ENCODE peak calls at places on chromosomes 4 and X, in seven cellular contexts. One of them, this sample, is unnamed.

GRCh38 chr4:99735822-99736221 is 78.2 kb upstream of the C4orf54 start:
- DNase-seq in testis: no peak
- DNase-seq in astrocyte of the spinal cord: no peak
- DNase-seq in neural crest cell: no peak
- DNase-seq in breast epithelium: no peak
- DNase-seq in mammary epithelial cell: no peak
- DNase-seq in left ventricle myocardium inferior: no peak
- DNase-seq in this sample: no peak

GRCh38 chrX:73916931-73917657 is 354.1 kb downstream of the CHIC1 start:
- DNase-seq in neural crest cell: no peak
- DNase-seq in mammary epithelial cell: peak; percentile 77
- DNase-seq in astrocyte of the spinal cord: peak; percentile 87
- DNase-seq in breast epithelium: no peak
- DNase-seq in left ventricle myocardium inferior: no peak
- DNase-seq in testis: no peak
- DNase-seq in this sample: peak; percentile 85

GRCh38 chrX:40085714-40086113 is 12.0 kb downstream of the BCOR start:
- DNase-seq in breast epithelium: no peak
- DNase-seq in left ventricle myocardium inferior: no peak
- DNase-seq in testis: no peak
- DNase-seq in mammary epithelial cell: no peak
- DNase-seq in neural crest cell: no peak
- DNase-seq in astrocyte of the spinal cord: no peak
- DNase-seq in this sample: no peak

GRCh38 chr4:177051473-177052060 is 258.1 kb upstream of the NEIL3 start:
- DNase-seq in astrocyte of the spinal cord: peak; percentile 13
- DNase-seq in breast epithelium: no peak
- DNase-seq in neural crest cell: peak; percentile 9
- DNase-seq in left ventricle myocardium inferior: no peak
- DNase-seq in testis: peak; percentile 68
- DNase-seq in mammary epithelial cell: peak; percentile 30
- DNase-seq in this sample: peak; percentile 54

GRCh38 chr4:76251448-76252270 is at the start of gene FAM47E:
- DNase-seq in mammary epithelial cell: peak; percentile 56
- DNase-seq in neural crest cell: peak; percentile 72
- DNase-seq in astrocyte of the spinal cord: peak; percentile 46
- DNase-seq in left ventricle myocardium inferior: peak; percentile 76
- DNase-seq in breast epithelium: peak; percentile 71
- DNase-seq in testis: peak; percentile 90
- DNase-seq in this sample: peak; percentile 22

GRCh38 chrX:18973527-18974192 is 10.3 kb downstream of the PHKA2 start:
- DNase-seq in breast epithelium: no peak
- DNase-seq in neural crest cell: no peak
- DNase-seq in astrocyte of the spinal cord: no peak
- DNase-seq in mammary epithelial cell: no peak
- DNase-seq in left ventricle myocardium inferior: no peak
- DNase-seq in testis: peak; percentile 52
- DNase-seq in this sample: no peak

GRCh38 chrX:48071986-48072605 is 656 bp upstream of the ZNF630 start:
- DNase-seq in astrocyte of the spinal cord: no peak
- DNase-seq in left ventricle myocardium inferior: no peak
- DNase-seq in testis: no peak
- DNase-seq in breast epithelium: no peak
- DNase-seq in neural crest cell: no peak
- DNase-seq in mammary epithelial cell: no peak
- DNase-seq in this sample: no peak

GRCh38 chr4:52373650-52374049 is 285.5 kb downstream of the USP46 start:
- DNase-seq in astrocyte of the spinal cord: no peak
- DNase-seq in neural crest cell: no peak
- DNase-seq in mammary epithelial cell: no peak
- DNase-seq in breast epithelium: no peak
- DNase-seq in left ventricle myocardium inferior: no peak
- DNase-seq in testis: no peak
- DNase-seq in this sample: no peak

GRCh38 chr4:185682236-185682635 is 129.8 kb downstream of the SORBS2 start:
- DNase-seq in astrocyte of the spinal cord: peak; percentile 65
- DNase-seq in left ventricle myocardium inferior: no peak
- DNase-seq in neural crest cell: no peak
- DNase-seq in testis: no peak
- DNase-seq in mammary epithelial cell: peak; percentile 46
- DNase-seq in breast epithelium: no peak
- DNase-seq in this sample: peak; percentile 78

GRCh38 chrX:19563327-19563726 is 48.0 kb upstream of the MAP3K15 start:
- DNase-seq in breast epithelium: no peak
- DNase-seq in left ventricle myocardium inferior: no peak
- DNase-seq in astrocyte of the spinal cord: no peak
- DNase-seq in mammary epithelial cell: no peak
- DNase-seq in testis: no peak
- DNase-seq in neural crest cell: no peak
- DNase-seq in this sample: no peak

GRCh38 chr4:32631824-32632223 is 1911.7 kb downstream of the PCDH7 start:
- DNase-seq in breast epithelium: no peak
- DNase-seq in neural crest cell: no peak
- DNase-seq in mammary epithelial cell: no peak
- DNase-seq in astrocyte of the spinal cord: no peak
- DNase-seq in left ventricle myocardium inferior: no peak
- DNase-seq in testis: no peak
- DNase-seq in this sample: no peak

GRCh38 chr4:31964691-31965090 is 1244.5 kb downstream of the PCDH7 start:
- DNase-seq in left ventricle myocardium inferior: no peak
- DNase-seq in testis: no peak
- DNase-seq in neural crest cell: no peak
- DNase-seq in breast epithelium: no peak
- DNase-seq in astrocyte of the spinal cord: no peak
- DNase-seq in mammary epithelial cell: no peak
- DNase-seq in this sample: no peak

GRCh38 chrX:19535481-19535880 is 20.2 kb upstream of the MAP3K15 start:
- DNase-seq in testis: no peak
- DNase-seq in neural crest cell: no peak
- DNase-seq in mammary epithelial cell: no peak
- DNase-seq in astrocyte of the spinal cord: peak; percentile 8
- DNase-seq in breast epithelium: no peak
- DNase-seq in left ventricle myocardium inferior: no peak
- DNase-seq in this sample: peak; percentile 2

GRCh38 chrX:71166461-71166860 is 21.8 kb downstream of the NLGN3 start:
- DNase-seq in left ventricle myocardium inferior: no peak
- DNase-seq in breast epithelium: no peak
- DNase-seq in testis: no peak
- DNase-seq in neural crest cell: no peak
- DNase-seq in astrocyte of the spinal cord: no peak
- DNase-seq in mammary epithelial cell: no peak
- DNase-seq in this sample: no peak

GRCh38 chr4:169286562-169287301 is 16.0 kb upstream of the SH3RF1 start:
- DNase-seq in astrocyte of the spinal cord: no peak
- DNase-seq in neural crest cell: no peak
- DNase-seq in left ventricle myocardium inferior: no peak
- DNase-seq in mammary epithelial cell: peak; percentile 32
- DNase-seq in breast epithelium: no peak
- DNase-seq in testis: no peak
- DNase-seq in this sample: peak; percentile 51

GRCh38 chrX:10444204-10444603 is 176.2 kb downstream of the MID1 start:
- DNase-seq in left ventricle myocardium inferior: no peak
- DNase-seq in mammary epithelial cell: no peak
- DNase-seq in breast epithelium: no peak
- DNase-seq in testis: no peak
- DNase-seq in neural crest cell: no peak
- DNase-seq in astrocyte of the spinal cord: no peak
- DNase-seq in this sample: no peak
- TF ChIP-seq CTCF in left ventricle myocardium inferior: peak; percentile 15
- TF ChIP-seq CTCF in mammary epithelial cell: no peak
- TF ChIP-seq CTCF in breast epithelium: no peak
- TF ChIP-seq CTCF in testis: no peak
- TF ChIP-seq CTCF in neural crest cell: no peak
- TF ChIP-seq CTCF in astrocyte of the spinal cord: no peak
- TF ChIP-seq CTCF in this sample: no peak

GRCh38 chrX:50098749-50099148 is 102.1 kb downstream of the AKAP4 start:
- DNase-seq in neural crest cell: no peak
- DNase-seq in mammary epithelial cell: no peak
- DNase-seq in testis: no peak
- DNase-seq in astrocyte of the spinal cord: no peak
- DNase-seq in breast epithelium: no peak
- DNase-seq in left ventricle myocardium inferior: no peak
- DNase-seq in this sample: no peak

GRCh38 chrX:50097121-50097520 is 103.7 kb downstream of the AKAP4 start:
- DNase-seq in astrocyte of the spinal cord: no peak
- DNase-seq in mammary epithelial cell: no peak
- DNase-seq in breast epithelium: no peak
- DNase-seq in testis: no peak
- DNase-seq in neural crest cell: no peak
- DNase-seq in left ventricle myocardium inferior: no peak
- DNase-seq in this sample: no peak

GRCh38 chrX:50103866-50104566 is 96.8 kb downstream of the AKAP4 start:
- DNase-seq in breast epithelium: no peak
- DNase-seq in testis: no peak
- DNase-seq in left ventricle myocardium inferior: no peak
- DNase-seq in astrocyte of the spinal cord: no peak
- DNase-seq in mammary epithelial cell: no peak
- DNase-seq in neural crest cell: no peak
- DNase-seq in this sample: no peak

GRCh38 chrX:50098241-50098640 is 102.6 kb downstream of the AKAP4 start:
- DNase-seq in testis: no peak
- DNase-seq in left ventricle myocardium inferior: no peak
- DNase-seq in breast epithelium: no peak
- DNase-seq in neural crest cell: no peak
- DNase-seq in astrocyte of the spinal cord: no peak
- DNase-seq in mammary epithelial cell: no peak
- DNase-seq in this sample: no peak

DNA sequence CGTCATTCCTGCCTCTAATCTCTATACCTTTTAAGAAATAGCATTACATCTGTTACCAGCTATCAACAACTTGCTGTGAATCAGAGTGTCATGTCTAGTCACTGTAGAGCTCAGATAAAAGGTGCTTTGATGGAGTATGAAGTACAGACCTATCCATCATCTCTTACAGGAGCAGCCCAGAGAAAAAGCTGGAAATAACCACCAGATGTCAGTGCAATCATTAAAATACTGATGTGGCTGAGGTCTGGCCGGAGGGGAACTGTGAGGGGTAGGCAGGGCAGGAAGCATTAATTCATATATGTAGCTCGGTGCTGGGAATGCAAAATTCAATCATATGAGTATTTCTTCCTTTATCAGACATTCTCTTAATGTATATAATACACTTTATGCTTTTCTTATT is 100.6 kb downstream of the AKAP4 start:
- DNase-seq in left ventricle myocardium inferior: no peak
- DNase-seq in testis: peak; percentile 16
- DNase-seq in mammary epithelial cell: peak; percentile 2
- DNase-seq in neural crest cell: no peak
- DNase-seq in breast epithelium: no peak
- DNase-seq in astrocyte of the spinal cord: no peak
- DNase-seq in this sample: peak; percentile 9
- TF ChIP-seq CTCF in left ventricle myocardium inferior: peak; percentile 44
- TF ChIP-seq CTCF in testis: peak; percentile 16
- TF ChIP-seq CTCF in mammary epithelial cell: peak; percentile 9
- TF ChIP-seq CTCF in neural crest cell: peak; percentile 64
- TF ChIP-seq CTCF in breast epithelium: no peak
- TF ChIP-seq CTCF in astrocyte of the spinal cord: peak; percentile 10
- TF ChIP-seq CTCF in this sample: peak; percentile 15

GRCh38 chr4:178296669-178297068 is 854.4 kb upstream of the AGA start:
- DNase-seq in breast epithelium: no peak
- DNase-seq in neural crest cell: no peak
- DNase-seq in astrocyte of the spinal cord: no peak
- DNase-seq in testis: no peak
- DNase-seq in left ventricle myocardium inferior: no peak
- DNase-seq in mammary epithelial cell: no peak
- DNase-seq in this sample: no peak

DNA sequence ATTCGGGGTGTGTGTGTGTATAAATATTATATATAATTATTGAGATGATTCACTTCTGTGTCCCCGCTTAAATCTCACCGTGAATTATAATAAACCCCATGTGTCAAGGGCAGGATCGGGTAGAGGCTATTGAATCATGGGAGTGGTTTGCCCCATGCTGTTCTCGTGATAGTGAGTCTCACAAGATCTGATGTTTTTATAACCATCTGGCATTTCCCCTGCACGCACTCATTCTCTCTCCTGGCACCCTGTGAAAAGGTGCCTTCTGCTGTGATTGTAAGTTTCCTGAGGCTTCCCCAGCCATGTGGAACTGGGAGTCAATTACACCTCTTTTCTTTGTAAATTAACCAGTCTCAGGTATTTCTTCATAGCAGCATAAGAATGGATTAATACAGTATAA is 851.4 kb upstream of the AGA start:
- DNase-seq in testis: no peak
- DNase-seq in neural crest cell: no peak
- DNase-seq in breast epithelium: no peak
- DNase-seq in left ventricle myocardium inferior: no peak
- DNase-seq in mammary epithelial cell: no peak
- DNase-seq in astrocyte of the spinal cord: no peak
- DNase-seq in this sample: no peak
- TF ChIP-seq CTCF in testis: no peak
- TF ChIP-seq CTCF in neural crest cell: no peak
- TF ChIP-seq CTCF in breast epithelium: no peak
- TF ChIP-seq CTCF in left ventricle myocardium inferior: no peak
- TF ChIP-seq CTCF in mammary epithelial cell: no peak
- TF ChIP-seq CTCF in astrocyte of the spinal cord: no peak
- TF ChIP-seq CTCF in this sample: no peak

GRCh38 chr4:173834151-173834550 is 304.1 kb upstream of the HAND2 start:
- DNase-seq in neural crest cell: no peak
- DNase-seq in breast epithelium: no peak
- DNase-seq in mammary epithelial cell: no peak
- DNase-seq in left ventricle myocardium inferior: no peak
- DNase-seq in testis: no peak
- DNase-seq in astrocyte of the spinal cord: no peak
- DNase-seq in this sample: peak; percentile 9
- TF ChIP-seq CTCF in neural crest cell: no peak
- TF ChIP-seq CTCF in breast epithelium: no peak
- TF ChIP-seq CTCF in mammary epithelial cell: no peak
- TF ChIP-seq CTCF in left ventricle myocardium inferior: no peak
- TF ChIP-seq CTCF in testis: no peak
- TF ChIP-seq CTCF in astrocyte of the spinal cord: no peak
- TF ChIP-seq CTCF in this sample: no peak